ENCODE peak calls at places on chromosomes 2 and 18, in five cellular contexts. H is mesenchymal stem cell, A is H9, G is trophoblast cell, Y is neuronal stem cell. L is an unnamed sample.

GRCh38 chr2:133717497-133717896 is 149.2 kb upstream of the NCKAP5 start:
- DNase-seq in A (no peak), Y (no peak), H (no peak), G (no peak), L (no peak)

GRCh38 chr2:133657591-133657990 is 89.3 kb upstream of the NCKAP5 start:
- DNase-seq in G (peak; percentile 54), H (peak; percentile 36), Y (no peak), A (no peak), L (no peak)

GRCh38 chr2:221741496-221742211 is 169.6 kb upstream of the EPHA4 start:
- DNase-seq in G (no peak), H (no peak), A (no peak), Y (no peak), L (no peak)

GRCh38 chr2:46943881-46944798 is 28.5 kb upstream of the MCFD2 start:
- DNase-seq in H (no peak), A (no peak), Y (no peak), G (no peak), L (no peak)

GRCh38 chr2:180222642-180223041 is 215.5 kb upstream of the CWC22 start:
- DNase-seq in H (peak; percentile 67), G (no peak), A (no peak), Y (no peak), L (no peak)

GRCh38 chr2:71693286-71694270 is 240.2 kb downstream of the DYSF start:
- DNase-seq in Y (no peak), A (no peak), G (no peak), H (no peak), L (no peak)

GRCh38 chr18:49174478-49174877 is 223.7 kb upstream of the SMAD7 start:
- DNase-seq in A (no peak), H (peak; percentile 48), Y (no peak), G (no peak), L (no peak)

GRCh38 chr2:113342650-113343049 is 63.9 kb upstream of the PAX8 start:
- DNase-seq in Y (no peak), A (no peak), H (no peak), G (no peak), L (no peak)

GRCh38 chr2:109380502-109381326 is 233.1 kb downstream of the SEPTIN10 start:
- DNase-seq in A (peak; percentile 12), H (peak; percentile 68), Y (no peak), G (no peak), L (peak; percentile 32)

GRCh38 chr2:237290249-237290648 is 123.7 kb downstream of the COL6A3 start:
- DNase-seq in Y (no peak), G (no peak), H (peak; percentile 69), A (no peak), L (no peak)

GRCh38 chr18:22115573-22115972 is 53.8 kb upstream of the GATA6 start:
- DNase-seq in G (no peak), Y (no peak), A (no peak), H (no peak), L (no peak)

GRCh38 chr2:204538179-204539009 is 6.9 kb upstream of the PARD3B start:
- DNase-seq in G (no peak), H (peak; percentile 71), A (peak; percentile 54), Y (no peak), L (no peak)

GRCh38 chr2:172968061-172968469 is 107.6 kb upstream of the MAP3K20 start:
- DNase-seq in G (no peak), Y (no peak), H (peak; percentile 87), A (no peak), L (no peak)

GRCh38 chr2:128625966-128626757 is 307.5 kb upstream of the HS6ST1 start:
- DNase-seq in G (no peak), A (no peak), H (no peak), Y (no peak), L (no peak)

GRCh38 chr2:72010647-72011355 is 136.9 kb downstream of the CYP26B1 start:
- DNase-seq in A (peak; percentile 12), H (no peak), Y (no peak), G (no peak), L (no peak)

GRCh38 chr18:13310286-13310685 is 91.7 kb downstream of the LDLRAD4 start:
- DNase-seq in Y (no peak), H (no peak), A (no peak), G (no peak), L (no peak)

GRCh38 chr18:26335139-26335933 is 109.1 kb downstream of the TAF4B start:
- DNase-seq in Y (no peak), G (no peak), H (peak; percentile 32), A (no peak), L (no peak)

GRCh38 chr2:8563814-8564474 is 117.9 kb upstream of the ID2 start:
- DNase-seq in H (no peak), Y (no peak), A (peak; percentile 31), G (no peak), L (no peak)

GRCh38 chr2:239852272-239852671 is 172.9 kb downstream of the NDUFA10 start:
- DNase-seq in H (no peak), A (no peak), G (no peak), Y (no peak), L (no peak)

GRCh38 chr2:96828436-96828835 is 12.4 kb downstream of the CNNM3 start:
- DNase-seq in G (no peak), Y (no peak), A (no peak), H (no peak), L (no peak)

GRCh38 chr18:47969851-47970250 is 39.4 kb upstream of the SMAD2 start:
- DNase-seq in Y (no peak), G (no peak), A (no peak), H (peak; percentile 18), L (no peak)

GRCh38 chr2:18626256-18626668 is 36.9 kb upstream of the NT5C1B start:
- DNase-seq in G (peak; percentile 3), H (peak; percentile 39), Y (no peak), A (no peak), L (no peak)

GRCh38 chr2:202883987-202884675 is 12.6 kb upstream of the ICA1L start:
- DNase-seq in H (peak; percentile 34), A (no peak), G (no peak), Y (no peak), L (no peak)

GRCh38 chr18:77366725-77367641 is 117.3 kb downstream of the GALR1 start:
- DNase-seq in H (no peak), G (no peak), A (no peak), Y (no peak), L (no peak)

GRCh38 chr2:232204457-232204931 is 174.1 kb upstream of the ALPP start:
- DNase-seq in A (no peak), G (peak; percentile 93), H (no peak), Y (no peak), L (no peak)

GRCh38 chr2:127182626-127183458 is 37.3 kb downstream of the CYP27C1 start:
- DNase-seq in G (no peak), Y (no peak), A (peak; percentile 50), H (no peak), L (no peak)

GRCh38 chr2:39948016-39948719 is 169.1 kb upstream of the THUMPD2 start:
- DNase-seq in H (peak; percentile 18), A (no peak), G (no peak), Y (no peak), L (no peak)

GRCh38 chr2:54534191-54534590 is 78.1 kb downstream of the SPTBN1 start:
- DNase-seq in Y (no peak), A (no peak), H (no peak), G (no peak), L (no peak)
- H2BK12ac ChIP-seq in Y (no peak overlapping the region), A (no peak overlapping the region), H (no peak overlapping the region), G (no peak overlapping the region), L (no peak overlapping the region)

GRCh38 chr18:73893879-73894278 is 253.8 kb downstream of the FBXO15 start:
- DNase-seq in Y (no peak), H (no peak), A (no peak), G (no peak), L (no peak)

GRCh38 chr18:73891572-73892421 is 255.8 kb downstream of the FBXO15 start:
- DNase-seq in G (no peak), H (no peak), Y (peak; percentile 73), A (peak; percentile 81), L (no peak)

GRCh38 chr18:73897517-73897916 is 250.1 kb downstream of the FBXO15 start:
- DNase-seq in A (no peak), H (no peak), Y (no peak), G (no peak), L (no peak)

GRCh38 chr18:73896685-73897084 is 250.9 kb downstream of the FBXO15 start:
- DNase-seq in Y (no peak), A (no peak), H (no peak), G (no peak), L (no peak)

GRCh38 chr18:73895701-73896100 is 251.9 kb downstream of the FBXO15 start:
- DNase-seq in Y (no peak), G (no peak), A (peak; percentile 41), H (no peak), L (no peak)
- H2BK12ac ChIP-seq in Y (no peak overlapping the region), G (no peak overlapping the region), A (no peak overlapping the region), H (no peak overlapping the region), L (no peak overlapping the region)

DNA sequence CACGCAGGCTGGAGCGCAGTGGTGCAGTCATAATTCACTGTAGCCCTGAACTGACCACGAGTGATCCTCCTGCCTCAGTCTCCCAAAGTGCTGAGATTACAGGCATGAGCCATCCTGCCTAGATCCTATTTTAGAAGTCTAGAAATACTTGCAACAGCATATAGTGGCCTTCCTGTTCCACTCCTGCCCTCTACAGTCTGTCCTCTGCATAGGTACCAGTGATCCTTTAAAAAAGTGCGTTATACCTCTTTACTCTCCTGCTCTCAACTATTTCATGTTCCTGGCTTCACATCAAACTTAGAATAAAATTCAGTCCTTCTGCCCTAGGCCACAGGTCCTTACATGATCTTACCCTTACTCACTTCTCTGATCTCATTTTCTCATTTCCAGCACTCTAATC is 6.0 kb downstream of the COMMD1 start:
- DNase-seq in A (no peak), H (no peak), G (no peak), Y (no peak), L (no peak)
- H2BK12ac ChIP-seq in A (no peak overlapping the region), H (no peak overlapping the region), G (no peak overlapping the region), Y (no peak overlapping the region), L (no peak overlapping the region)

DNA sequence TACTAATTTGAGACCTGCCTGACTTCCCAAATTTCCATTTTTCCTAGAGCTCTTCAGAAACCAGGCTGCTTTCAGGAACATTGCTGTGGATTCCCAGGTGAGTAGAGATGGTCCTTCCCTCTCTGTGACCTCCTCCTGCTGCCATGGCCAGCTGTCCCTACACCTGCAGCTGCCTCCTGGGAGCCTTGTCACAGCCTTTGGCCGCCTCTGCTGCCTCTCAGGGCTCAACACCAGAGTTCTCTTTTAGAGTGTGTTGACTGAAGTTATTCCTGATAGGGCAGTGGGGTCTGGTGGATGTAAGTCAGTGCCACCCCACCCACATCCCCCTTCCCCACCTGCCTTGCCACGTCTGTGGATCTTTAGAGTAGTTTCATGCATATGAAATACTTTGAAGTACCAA is 22.9 kb downstream of the SPATS2L start:
- DNase-seq in Y (no peak), H (no peak), A (no peak), G (no peak), L (no peak)
- H2BK12ac ChIP-seq in Y (no peak overlapping the region), H (no peak overlapping the region), A (no peak overlapping the region), G (peak overlapping the region; percentile 68), L (no peak overlapping the region)

DNA sequence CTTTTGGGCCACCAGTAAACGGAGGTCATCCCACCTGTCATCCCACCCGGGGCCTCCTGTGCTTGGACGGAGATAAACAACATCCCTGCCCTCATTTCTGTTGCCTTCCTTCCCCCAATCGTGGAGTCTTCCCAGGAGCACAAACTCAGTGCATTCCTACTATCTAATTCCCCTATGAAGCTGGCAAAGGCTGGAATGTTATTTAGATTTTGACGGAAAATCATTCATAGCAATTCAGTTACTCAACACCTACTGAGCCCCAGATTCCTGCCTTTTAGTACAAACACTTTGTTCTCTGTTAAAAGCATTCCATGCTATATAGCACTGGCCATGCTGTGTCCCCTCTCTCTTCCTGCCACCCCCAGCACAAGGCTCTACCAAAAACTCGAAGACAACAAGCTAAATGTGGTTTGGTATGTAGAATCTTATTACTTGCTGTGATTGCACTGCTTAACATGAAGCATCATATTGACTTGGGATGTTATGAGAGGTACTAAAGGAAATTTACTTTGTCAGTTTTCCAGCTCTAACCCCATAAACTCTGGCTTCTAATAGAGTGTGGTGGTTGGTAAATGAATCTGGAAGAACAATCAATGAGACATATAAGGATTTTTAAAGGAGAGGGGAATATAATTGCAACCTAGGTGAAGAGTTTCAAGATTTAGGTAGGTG is 32.3 kb upstream of the IMPA2 start:
- DNase-seq in Y (no peak), A (no peak), G (no peak), H (peak; percentile 51), L (no peak)
- H2BK12ac ChIP-seq in Y (no peak overlapping the region), A (no peak overlapping the region), G (peak overlapping the region; percentile 92), H (no peak overlapping the region), L (no peak overlapping the region)

L was measured in H1.